ENCODE peak calls at places on chromosomes 4 and X, in five cellular contexts. H is heart left ventricle, Q is neuronal stem cell, R is SJSA1, I is upper lobe of left lung. A is an unnamed sample. For H3K4me1, the result is how much of the 10 kb centered on the place peaks cover.

GRCh38 chr4:54155936-54156335 is 56.0 kb downstream of the GSX2 start:
- DNase-seq in Q (no peak), R (no peak), H (no peak), I (no peak), A (no peak)

GRCh38 chrX:103441878-103442535 is 65.7 kb downstream of the BEX3 start:
- DNase-seq in I (no peak), H (no peak), Q (no peak), R (no peak), A (no peak)

GRCh38 chr4:1554876-1555265 is 129.2 kb downstream of the FAM53A start:
- DNase-seq in H (no peak), I (no peak), Q (no peak), R (no peak), A (no peak)

GRCh38 chr4:52861879-52862604 is at the start of gene RASL11B:
- DNase-seq in I (peak), H (peak), Q (peak), R (peak), A (peak)

GRCh38 chr4:38728651-38729141 is 54.1 kb downstream of the TLR10 start:
- DNase-seq in Q (no peak), H (no peak), R (peak), I (peak), A (no peak)

GRCh38 chr4:3368841-3369760 is 72.7 kb upstream of the HGFAC start:
- DNase-seq in Q (no peak), I (no peak), R (no peak), H (peak), A (peak)

GRCh38 chr4:55175779-55176231 is 50.4 kb upstream of the KDR start:
- DNase-seq in R (peak), I (no peak), Q (no peak), H (no peak), A (no peak)

GRCh38 chr4:145177511-145177905 is 2.9 kb downstream of the OTUD4 start:
- DNase-seq in Q (no peak), I (no peak), R (no peak), H (peak), A (no peak)

GRCh38 chrX:103756736-103757135 is 19.9 kb upstream of the PLP1 start:
- DNase-seq in I (no peak), R (no peak), H (no peak), Q (no peak), A (no peak)

GRCh38 chr4:38686682-38687081 is 22.7 kb downstream of the KLF3 start:
- DNase-seq in H (no peak), Q (no peak), I (no peak), R (no peak), A (no peak)

GRCh38 chrX:19839770-19840254 is 47.6 kb downstream of the SH3KBP1 start:
- DNase-seq in H (no peak), I (no peak), R (no peak), Q (no peak), A (no peak)
- H3K4me1 ChIP-seq in H (under half), I (under half), R (under half), Q (under half), A (under half)

GRCh38 chr4:153084939-153085630 is 119.2 kb upstream of the TRIM2 start:
- DNase-seq in H (peak), Q (peak), I (peak), R (peak), A (peak)
- H3K4me1 ChIP-seq in H (under half), Q (under half), I (under half), R (under half), A (under half)

DNA sequence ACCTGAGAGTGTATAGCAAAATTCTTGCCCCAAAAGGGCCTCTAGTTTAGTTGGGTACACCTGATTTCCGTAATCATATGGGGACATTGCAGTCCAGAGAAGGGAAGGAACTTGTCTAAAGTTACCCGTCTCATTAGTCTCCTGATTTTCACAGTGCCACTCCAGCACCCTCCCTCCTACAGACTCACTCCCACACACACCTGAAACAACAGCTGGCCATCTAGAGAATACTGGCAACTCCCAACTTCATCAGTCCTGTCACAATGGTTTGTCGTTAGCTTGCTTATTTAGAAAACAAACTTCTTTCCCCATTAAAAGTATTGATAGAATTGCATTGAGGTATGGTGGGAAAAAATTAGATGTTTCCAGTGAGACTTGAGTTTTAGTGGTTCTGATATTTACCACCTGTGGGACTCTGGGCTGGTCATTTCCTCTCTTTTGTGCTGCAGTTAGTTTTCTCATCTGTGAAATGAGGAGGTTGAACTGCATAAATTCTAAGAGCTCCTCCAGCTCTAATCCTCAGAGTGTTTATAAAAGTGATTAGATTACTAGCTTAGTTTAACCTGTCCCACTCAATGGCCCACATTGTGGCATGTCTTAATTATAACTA is 1.7 kb downstream of the IL13RA1 start:
- DNase-seq in H (no peak), Q (no peak), R (no peak), I (no peak), A (no peak)
- H3K4me1 ChIP-seq in H (under half), Q (under half), R (under half), I (under half), A (under half)

GRCh38 chr4:173254646-173255045 is 79.5 kb downstream of the HMGB2 start:
- DNase-seq in H (no peak), Q (no peak), R (no peak), I (no peak), A (no peak)
- H3K4me1 ChIP-seq in H (under half), Q (under half), R (under half), I (under half), A (under half)

DNA sequence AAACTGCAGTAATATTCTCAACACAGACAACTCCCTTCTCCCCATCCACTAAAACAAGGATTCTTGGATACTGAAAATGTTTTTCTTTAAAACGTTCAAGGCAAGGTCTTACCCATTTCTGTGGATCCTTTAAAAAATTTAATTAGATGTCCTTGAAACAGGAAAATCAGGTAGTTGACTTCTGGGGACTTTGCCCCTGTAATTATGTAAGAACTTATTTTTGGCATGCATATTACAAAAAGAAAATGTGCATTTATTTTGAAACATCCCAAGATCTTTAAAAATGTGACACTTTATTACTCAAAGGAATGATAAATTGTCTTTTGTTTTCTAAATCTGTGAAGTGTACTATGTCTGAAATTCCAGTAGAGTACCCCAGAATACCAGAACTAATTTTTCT is 25.8 kb downstream of the GUCY1B1 start:
- DNase-seq in H (no peak), I (no peak), R (no peak), Q (no peak), A (no peak)
- H3K4me1 ChIP-seq in H (under half), I (under half), R (under half), Q (under half), A (under half)

DNA sequence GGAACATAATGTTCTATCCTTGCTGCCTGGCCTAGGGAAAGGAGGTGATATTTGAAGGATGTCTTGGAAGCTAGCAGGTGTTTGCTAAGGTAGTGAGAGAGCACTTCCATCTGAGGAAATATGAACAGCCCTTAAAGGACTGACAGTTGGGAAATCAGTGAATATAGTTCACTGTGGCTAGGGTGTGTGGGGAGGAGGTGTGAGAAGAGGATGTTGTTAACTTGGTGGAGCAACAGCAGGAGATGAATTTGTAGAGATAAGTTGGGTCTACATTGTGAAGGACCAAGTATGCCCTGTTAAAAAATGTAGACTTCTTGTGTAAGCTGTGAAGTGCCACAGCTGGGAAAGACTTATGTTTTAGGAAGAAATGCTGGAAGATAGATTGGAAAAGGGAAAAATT is 25.5 kb downstream of the TBC1D19 start:
- DNase-seq in H (no peak), R (no peak), I (no peak), Q (no peak), A (no peak)
- H3K4me1 ChIP-seq in H (under half), R (under half), I (under half), Q (under half), A (under half)

GRCh38 chr4:153507679-153508073 is 41.5 kb downstream of the TMEM131L start:
- DNase-seq in R (no peak), Q (no peak), I (no peak), H (no peak), A (no peak)
- H3K4me1 ChIP-seq in R (under half), Q (under half), I (under half), H (under half), A (under half)

GRCh38 chrX:154734101-154734781 is 16.6 kb downstream of the GAB3 start:
- DNase-seq in I (peak), R (peak), Q (no peak), H (peak), A (peak)
- H3K4me1 ChIP-seq in I (half or more), R (half or more), Q (under half), H (under half), A (under half)

A was measured in right lobe of liver.